ENCODE peak calls at places on chromosomes 1 and 21, in ten cellular contexts. F, Z, S, R, B, L, C, Y, W and I are unnamed samples.

GRCh38 chr21:42059141-42059540 is 12.0 kb upstream of the UMODL1 start:
- DNase-seq in F (no peak), Z (no peak), S (no peak), R (no peak), B (no peak), L (no peak), C (no peak), Y (no peak), W (no peak), I (no peak)

GRCh38 chr1:3417082-3417728 is 37.3 kb upstream of the ARHGEF16 start:
- DNase-seq in F (no peak), Z (no peak), S (no peak), R (no peak), B (no peak), L (no peak), C (no peak), Y (no peak), W (no peak), I (no peak)

GRCh38 chr1:182674346-182675246 is 9.8 kb downstream of the RGS8 start:
- DNase-seq in F (no peak), Z (no peak), S (peak), R (no peak), B (no peak), L (peak), C (no peak), Y (no peak), W (no peak), I (no peak)

GRCh38 chr1:205074084-205074483 is 10.2 kb downstream of the TMEM81 start:
- DNase-seq in F (no peak), Z (no peak), S (no peak), R (no peak), B (no peak), L (no peak), C (no peak), Y (no peak), W (no peak), I (no peak)

GRCh38 chr1:36099681-36100341 is 11.1 kb downstream of the ADPRS start:
- DNase-seq in F (peak), Z (no peak), S (peak), R (peak), B (peak), L (peak), C (peak), Y (peak), W (peak), I (peak)

GRCh38 chr1:89975540-89976125 is 19.3 kb upstream of the ZNF326 start:
- DNase-seq in F (no peak), Z (no peak), S (no peak), R (no peak), B (no peak), L (no peak), C (no peak), Y (no peak), W (no peak), I (no peak)

GRCh38 chr1:74652711-74653131 is 20.9 kb downstream of the ERICH3 start:
- DNase-seq in F (no peak), Z (peak), S (peak), R (peak), B (no peak), L (peak), C (no peak), Y (no peak), W (no peak), I (peak)

GRCh38 chr1:85306236-85306635 is 29.8 kb upstream of the BCL10 start:
- DNase-seq in F (no peak), Z (no peak), S (no peak), R (no peak), B (no peak), L (no peak), C (no peak), Y (no peak), W (no peak), I (no peak)

GRCh38 chr1:65459397-65459768 is 38.9 kb downstream of the LEPR start:
- DNase-seq in F (no peak), Z (no peak), S (peak), R (peak), B (no peak), L (no peak), C (no peak), Y (no peak), W (no peak), I (no peak)

GRCh38 chr1:88777604-88778149 is 93.6 kb downstream of the PKN2 start:
- DNase-seq in F (no peak), Z (no peak), S (no peak), R (no peak), B (no peak), L (no peak), C (no peak), Y (no peak), W (no peak), I (no peak)

GRCh38 chr1:76425843-76426145 is 351.2 kb downstream of the ST6GALNAC3 start:
- DNase-seq in F (no peak), Z (peak), S (peak), R (peak), B (no peak), L (no peak), C (no peak), Y (no peak), W (no peak), I (no peak)

GRCh38 chr1:173253046-173253445 is 45.9 kb upstream of the TNFSF4 start:
- DNase-seq in F (no peak), Z (no peak), S (peak), R (peak), B (no peak), L (no peak), C (no peak), Y (no peak), W (no peak), I (no peak)

GRCh38 chr1:233383984-233384383 is 56.5 kb downstream of the MAP3K21 start:
- DNase-seq in F (no peak), Z (no peak), S (no peak), R (no peak), B (no peak), L (no peak), C (no peak), Y (no peak), W (no peak), I (no peak)